ENCODE peak calls at places on chromosomes 13 and 19, in seven cellular contexts. G is neuronal stem cell, N is H9, J is mesenchymal stem cell, P is mesendoderm, V is H1, L is IMR-90. S is an unnamed sample.

GRCh38 chr19:17232258-17232657 is 6.2 kb downstream of the OCEL1 start:
- DNase-seq in J (no peak), P (no peak), G (no peak), N (no peak), V (no peak), L (no peak), S (no peak)

GRCh38 chr19:14554382-14554812 is 17.5 kb downstream of the NDUFB7 start:
- DNase-seq in G (no peak), J (no peak), V (no peak), L (no peak), N (peak; percentile 53), P (peak; percentile 51), S (peak; percentile 39)

GRCh38 chr13:113049521-113049941 is 56.1 kb upstream of the F7 start:
- DNase-seq in V (no peak), P (no peak), J (no peak), N (no peak), G (no peak), L (no peak), S (no peak)

GRCh38 chr19:35392742-35393350 is 22.0 kb downstream of the GPR42 start:
- DNase-seq in J (no peak), V (no peak), P (no peak), N (no peak), L (no peak), G (no peak), S (no peak)

GRCh38 chr13:43473437-43473836 is 313.3 kb downstream of the ENOX1 start:
- DNase-seq in V (no peak), J (no peak), L (no peak), P (peak; percentile 42), N (no peak), G (no peak), S (no peak)

GRCh38 chr13:30744056-30744684 is 8.8 kb downstream of the ALOX5AP start:
- DNase-seq in V (no peak), G (no peak), L (peak; percentile 61), N (no peak), P (no peak), J (peak; percentile 86), S (peak; percentile 62)

GRCh38 chr13:50589651-50590054 is 253.8 kb downstream of the DLEU7 start:
- DNase-seq in P (no peak), L (peak; percentile 85), N (no peak), V (no peak), G (no peak), J (peak; percentile 91), S (peak; percentile 40)

GRCh38 chr19:46955114-46955812 is 64.4 kb upstream of the NPAS1 start:
- DNase-seq in G (no peak), L (peak; percentile 52), V (no peak), P (no peak), J (peak; percentile 63), N (no peak), S (no peak)

GRCh38 chr13:62433660-62434059 is 1018.0 kb upstream of the PCDH20 start:
- DNase-seq in J (no peak), G (no peak), P (no peak), V (no peak), N (no peak), L (no peak), S (no peak)

GRCh38 chr19:40614595-40615411 is 13.6 kb downstream of the LTBP4 start:
- DNase-seq in L (peak; percentile 99), N (peak; percentile 92), P (peak; percentile 99), V (no peak), J (peak; percentile 98), G (peak; percentile 86), S (no peak)

GRCh38 chr13:39415403-39415802 is 187.6 kb downstream of the LHFPL6 start:
- DNase-seq in J (peak; percentile 32), V (no peak), N (peak; percentile 50), P (peak; percentile 57), G (no peak), L (peak; percentile 43), S (no peak)

GRCh38 chr19:48556163-48556562 is 4.2 kb downstream of the SULT2B1 start:
- DNase-seq in J (peak; percentile 88), L (peak; percentile 69), G (no peak), N (peak; percentile 84), V (no peak), P (peak; percentile 85), S (peak; percentile 95)

GRCh38 chr19:45172611-45173208 is 5.3 kb downstream of the TRAPPC6A start:
- DNase-seq in G (no peak), V (no peak), N (no peak), P (no peak), L (no peak), J (no peak), S (no peak)
- H3K4me1 ChIP-seq in G (peaks cover 10% of the 10 kb centered on the region), V (no peaks in the 10 kb centered on the region), N (no peaks in the 10 kb centered on the region), P (no peaks in the 10 kb centered on the region), L (peaks cover 2% of the 10 kb centered on the region), J (peaks cover 19% of the 10 kb centered on the region), S (no peaks in the 10 kb centered on the region)

GRCh38 chr19:31342926-31343325 is 6.3 kb downstream of the TSHZ3 start:
- DNase-seq in G (no peak), P (no peak), N (no peak), V (no peak), J (no peak), L (no peak), S (no peak)
- H4K8ac ChIP-seq in G (no peak overlapping the region), P (no peak overlapping the region), N (no peak overlapping the region), V (no peak overlapping the region), J (no peak overlapping the region), L (no peak overlapping the region), S (no peak overlapping the region)

DNA sequence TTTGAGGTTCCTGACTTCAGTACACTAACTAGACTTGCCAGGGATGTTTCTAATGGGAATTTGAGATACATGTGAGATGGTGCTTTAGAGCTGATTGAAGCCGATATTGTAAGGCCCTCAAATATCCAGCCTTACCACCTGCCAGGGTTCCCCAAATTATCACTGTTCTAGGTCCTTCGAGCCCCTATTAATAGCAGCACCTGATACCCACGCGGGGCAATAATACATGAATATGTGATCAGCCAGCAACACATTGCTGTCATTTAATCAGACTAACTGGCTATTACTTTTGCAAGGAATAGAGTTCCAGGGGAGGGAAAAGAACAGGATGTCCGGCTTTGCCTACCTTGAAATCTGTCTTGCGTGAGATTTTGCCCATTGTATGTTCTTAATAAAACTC is 5.1 kb downstream of the RGCC start:
- DNase-seq in G (no peak), P (no peak), L (no peak), N (no peak), V (no peak), J (no peak), S (no peak)
- H3K4me1 ChIP-seq in G (peaks cover 7% of the 10 kb centered on the region), P (no peaks in the 10 kb centered on the region), L (peaks cover 21% of the 10 kb centered on the region), N (no peaks in the 10 kb centered on the region), V (peaks cover 3% of the 10 kb centered on the region), J (peaks cover 31% of the 10 kb centered on the region), S (peaks cover 2% of the 10 kb centered on the region)

DNA sequence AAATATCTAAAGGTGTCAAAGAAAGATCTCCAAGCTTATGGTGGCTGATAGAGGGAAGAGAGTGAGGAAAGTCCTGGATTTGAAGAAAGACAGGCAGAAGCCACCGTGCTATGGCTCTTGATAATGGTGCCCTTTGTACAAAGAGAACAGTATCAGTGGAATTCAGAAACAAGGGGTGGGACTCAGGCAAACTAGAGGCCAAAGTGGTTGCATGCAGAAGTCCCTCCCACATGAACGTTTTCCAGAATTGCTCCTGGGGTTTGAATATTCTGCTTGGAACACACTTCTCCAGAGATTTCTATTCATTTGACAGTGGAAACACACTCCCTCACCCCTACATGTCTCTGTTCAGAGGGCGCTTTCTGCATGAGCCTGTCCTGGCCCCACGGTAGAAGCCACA is 10.1 kb upstream of the MBNL2 start:
- DNase-seq in L (no peak), V (no peak), N (no peak), J (no peak), P (no peak), G (no peak), S (peak; percentile 78)
- H4K8ac ChIP-seq in L (no peak overlapping the region), V (no peak overlapping the region), N (no peak overlapping the region), J (no peak overlapping the region), P (no peak overlapping the region), G (no peak overlapping the region), S (no peak overlapping the region)

GRCh38 chr13:71831716-71832115 is 35.3 kb downstream of the DACH1 start:
- DNase-seq in V (no peak), L (no peak), N (no peak), P (peak; percentile 81), G (peak; percentile 42), J (peak; percentile 51), S (no peak)
- H3K4me1 ChIP-seq in V (no peaks in the 10 kb centered on the region), L (no peaks in the 10 kb centered on the region), N (no peaks in the 10 kb centered on the region), P (no peaks in the 10 kb centered on the region), G (peaks cover 8% of the 10 kb centered on the region), J (no peaks in the 10 kb centered on the region), S (peaks cover 2% of the 10 kb centered on the region)

GRCh38 chr19:32808236-32808635 is 61.3 kb downstream of the SLC7A9 start:
- DNase-seq in P (no peak), V (no peak), N (no peak), G (no peak), L (no peak), J (no peak), S (no peak)
- H4K8ac ChIP-seq in P (no peak overlapping the region), V (no peak overlapping the region), N (no peak overlapping the region), G (no peak overlapping the region), L (no peak overlapping the region), J (no peak overlapping the region), S (no peak overlapping the region)

GRCh38 chr19:681029-681626 is 4.9 kb downstream of the FSTL3 start:
- DNase-seq in N (no peak), L (no peak), G (no peak), J (no peak), P (no peak), V (no peak), S (peak; percentile 41)
- H3K4me1 ChIP-seq in N (no peaks in the 10 kb centered on the region), L (peaks cover 12% of the 10 kb centered on the region), G (peaks cover 6% of the 10 kb centered on the region), J (peaks cover 36% of the 10 kb centered on the region), P (no peaks in the 10 kb centered on the region), V (no peaks in the 10 kb centered on the region), S (peaks cover 19% of the 10 kb centered on the region)